ENCODE peak calls at places on chromosomes 5 and 9, in four cellular contexts. Y, D, R and N are unnamed samples.

GRCh38 chr9:129276486-129277260 is 98.6 kb upstream of the IER5L start:
- DNase-seq in Y (peak; percentile 7), D (no peak), R (no peak), N (peak; percentile 10)

GRCh38 chr5:142453801-142454381 is 129.1 kb upstream of the SPRY4 start:
- DNase-seq in Y (no peak), D (no peak), R (no peak), N (no peak)

GRCh38 chr5:820245-820644 is 30.5 kb downstream of the ZDHHC11 start:
- DNase-seq in Y (no peak), D (no peak), R (no peak), N (no peak)

GRCh38 chr5:57037355-57037754 is 85.4 kb upstream of the MIER3 start:
- DNase-seq in Y (no peak), D (no peak), R (no peak), N (peak; percentile 64)

GRCh38 chr5:156715287-156715686 is 134.8 kb upstream of the PPP1R2B start:
- DNase-seq in Y (no peak), D (no peak), R (no peak), N (no peak)

GRCh38 chr5:24816206-24816605 is 171.4 kb upstream of the CDH10 start:
- DNase-seq in Y (no peak), D (no peak), R (no peak), N (no peak)

GRCh38 chr9:123689701-123690428 is 240.1 kb downstream of the DENND1A start:
- DNase-seq in Y (no peak), D (peak; percentile 34), R (no peak), N (no peak)

GRCh38 chr5:60586307-60586901 is 113.6 kb downstream of the DEPDC1B start:
- DNase-seq in Y (no peak), D (no peak), R (no peak), N (no peak)

GRCh38 chr5:179294131-179294780 is 51.0 kb downstream of the ADAMTS2 start:
- DNase-seq in Y (no peak), D (no peak), R (peak; percentile 14), N (no peak)

GRCh38 chr9:87950765-87951488 is 23.4 kb downstream of the CDK20 start:
- DNase-seq in Y (no peak), D (no peak), R (no peak), N (no peak)

GRCh38 chr5:9877473-9877872 is 247.3 kb upstream of the TAS2R1 start:
- DNase-seq in Y (no peak), D (no peak), R (no peak), N (no peak)

GRCh38 chr9:13064060-13064459 is 215.4 kb downstream of the MPDZ start:
- DNase-seq in Y (no peak), D (no peak), R (no peak), N (no peak)

GRCh38 chr9:117073539-117074336 is 341.1 kb downstream of the ASTN2 start:
- DNase-seq in Y (peak; percentile 34), D (no peak), R (no peak), N (no peak)

GRCh38 chr5:138955013-138955660 is 80.0 kb upstream of the LRRTM2 start:
- DNase-seq in Y (peak; percentile 14), D (peak; percentile 58), R (no peak), N (peak; percentile 85)

GRCh38 chr9:111399772-111400563 is 69.9 kb upstream of the OR2K2 start:
- DNase-seq in Y (peak; percentile 14), D (no peak), R (no peak), N (no peak)

GRCh38 chr9:2494571-2494970 is 127.0 kb upstream of the VLDLR start:
- DNase-seq in Y (no peak), D (no peak), R (no peak), N (no peak)

GRCh38 chr9:86557063-86557766 is 203.0 kb upstream of the TUT7 start:
- DNase-seq in Y (no peak), D (no peak), R (peak; percentile 53), N (no peak)

GRCh38 chr9:16335788-16336580 is 534.5 kb downstream of the BNC2 start:
- DNase-seq in Y (peak; percentile 21), D (peak; percentile 79), R (peak; percentile 84), N (peak; percentile 94)

GRCh38 chr5:80978772-80979317 is 18.7 kb downstream of the RASGRF2 start:
- DNase-seq in Y (no peak), D (no peak), R (no peak), N (no peak)

GRCh38 chr5:133970325-133970671 is 1.9 kb upstream of the C5orf15 start:
- DNase-seq in Y (no peak), D (no peak), R (no peak), N (no peak)

GRCh38 chr5:169811680-169812079 is 168.6 kb downstream of the INSYN2B start:
- DNase-seq in Y (no peak), D (no peak), R (no peak), N (no peak)

GRCh38 chr5:108003178-108003577 is 332.4 kb upstream of the EFNA5 start:
- DNase-seq in Y (no peak), D (no peak), R (no peak), N (peak; percentile 7)

GRCh38 chr5:132055808-132056609 is 4.4 kb upstream of the IL3 start:
- DNase-seq in Y (no peak), D (peak; percentile 24), R (no peak), N (peak; percentile 18)

GRCh38 chr5:157463621-157464407 is 3.8 kb downstream of the NIPAL4 start:
- DNase-seq in Y (no peak), D (no peak), R (no peak), N (no peak)

GRCh38 chr5:126918624-126918957 is 111.8 kb downstream of the MARCHF3 start:
- DNase-seq in Y (no peak), D (no peak), R (no peak), N (no peak)

GRCh38 chr9:116605904-116606341 is 81.2 kb upstream of the TRIM32 start:
- DNase-seq in Y (no peak), D (peak; percentile 57), R (peak; percentile 38), N (no peak)

GRCh38 chr5:126023894-126024575 is 399.2 kb upstream of the GRAMD2B start:
- DNase-seq in Y (no peak), D (no peak), R (no peak), N (no peak)

GRCh38 chr5:107381189-107381856 is 289.4 kb downstream of the EFNA5 start:
- DNase-seq in Y (no peak), D (no peak), R (peak; percentile 49), N (no peak)

GRCh38 chr9:108323615-108324014 is 532.2 kb downstream of the ACTL7B start:
- DNase-seq in Y (no peak), D (no peak), R (no peak), N (no peak)

GRCh38 chr5:143889986-143890385 is 78.0 kb downstream of the HMHB1 start:
- DNase-seq in Y (no peak), D (no peak), R (no peak), N (no peak)

GRCh38 chr5:33997331-33997983 is 10.4 kb downstream of the AMACR start:
- DNase-seq in Y (peak; percentile 77), D (peak; percentile 42), R (peak; percentile 63), N (peak; percentile 94)

GRCh38 chr9:33227013-33227398 is 13.0 kb upstream of the SPINK4 start:
- DNase-seq in Y (no peak), D (no peak), R (peak; percentile 35), N (peak; percentile 48)

GRCh38 chr9:33228606-33229005 is 11.4 kb upstream of the SPINK4 start:
- DNase-seq in Y (no peak), D (no peak), R (no peak), N (no peak)

GRCh38 chr9:33227741-33228140 is 12.2 kb upstream of the SPINK4 start:
- DNase-seq in Y (no peak), D (no peak), R (no peak), N (no peak)

GRCh38 chr9:33230756-33231691 is 8.9 kb upstream of the SPINK4 start:
- DNase-seq in Y (no peak), D (no peak), R (no peak), N (no peak)

DNA sequence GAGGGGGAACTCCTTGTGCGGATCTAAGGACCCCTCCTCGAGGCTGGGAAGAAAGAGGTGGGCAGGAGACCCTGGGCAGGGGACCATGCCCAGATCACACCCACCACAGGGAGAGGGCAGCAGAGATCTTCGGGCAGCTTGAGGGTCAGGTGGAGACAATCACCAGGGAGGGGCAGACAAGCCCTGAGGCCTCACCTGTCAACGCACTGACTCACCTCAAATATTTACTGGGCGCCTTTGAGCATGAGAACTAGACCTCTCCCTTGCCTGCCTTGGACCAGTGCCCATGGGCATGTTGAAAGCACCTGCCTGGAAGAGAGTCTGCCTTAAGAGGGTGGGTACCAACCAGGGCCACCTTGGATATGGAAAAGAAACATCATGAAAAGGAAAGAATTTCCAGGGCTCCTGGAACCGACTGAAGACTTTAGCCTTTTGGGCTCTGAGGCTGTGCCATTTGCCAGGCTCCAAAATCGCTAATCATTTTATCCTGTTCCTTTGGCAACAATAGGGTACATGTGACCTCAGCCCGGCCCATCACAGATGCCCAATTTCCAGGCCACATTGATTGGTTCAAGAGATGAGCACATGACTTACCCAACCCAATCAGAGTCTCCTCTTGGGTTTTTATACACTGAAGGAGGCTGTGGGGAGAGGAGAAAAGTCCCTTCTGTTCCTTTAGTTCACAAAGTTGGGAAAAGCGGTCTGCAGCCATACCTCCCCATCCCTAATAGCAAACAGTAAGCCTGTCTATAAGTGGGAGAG is 10.4 kb upstream of the SPINK4 start:
- DNase-seq in Y (peak; percentile 59), D (no peak), R (no peak), N (no peak)
- TF ChIP-seq CTCF in Y (peak; percentile 6), D (no peak), R (peak; percentile 14), N (no peak)

GRCh38 chr5:171369056-171369455 is 18.6 kb upstream of the NPM1 start:
- DNase-seq in Y (no peak), D (no peak), R (no peak), N (no peak)

GRCh38 chr5:171367424-171368370 is 20.0 kb upstream of the NPM1 start:
- DNase-seq in Y (no peak), D (no peak), R (no peak), N (no peak)

GRCh38 chr5:171366645-171367044 is 21.0 kb upstream of the NPM1 start:
- DNase-seq in Y (no peak), D (no peak), R (no peak), N (no peak)

GRCh38 chr5:171371326-171371725 is 16.3 kb upstream of the NPM1 start:
- DNase-seq in Y (no peak), D (no peak), R (no peak), N (no peak)

DNA sequence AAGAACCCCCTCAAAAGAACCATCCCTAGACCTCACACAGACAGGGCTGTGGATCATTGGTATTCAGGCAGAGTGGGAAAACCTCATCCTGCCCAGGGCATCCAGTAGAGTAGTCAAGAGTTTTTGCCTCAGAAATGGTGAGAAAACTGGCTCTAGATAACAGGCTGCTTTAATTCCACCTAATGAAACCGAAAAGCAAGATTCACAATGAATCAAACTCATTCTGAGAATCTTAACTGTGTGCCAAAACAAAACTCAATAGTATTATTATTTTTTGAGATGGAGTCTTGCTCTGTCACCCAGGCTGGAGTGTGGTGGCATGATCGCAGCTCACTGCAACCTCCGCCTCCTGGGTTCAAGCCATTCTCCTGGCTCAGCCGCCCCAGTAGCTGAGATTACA is 17.8 kb upstream of the NPM1 start:
- DNase-seq in Y (no peak), D (no peak), R (no peak), N (no peak)
- H3K27me3 ChIP-seq in Y (no peaks in the 10 kb centered on the region), D (no peaks in the 10 kb centered on the region), R (peaks cover 7% of the 10 kb centered on the region), N (peaks cover 3% of the 10 kb centered on the region)

GRCh38 chr5:67050125-67050524 is 146.5 kb downstream of the CD180 start:
- DNase-seq in Y (no peak), D (no peak), R (no peak), N (no peak)
- H3K4me1 ChIP-seq in Y (peaks cover 19% of the 10 kb centered on the region), D (peaks cover 58% of the 10 kb centered on the region), R (peaks cover 38% of the 10 kb centered on the region), N (peaks cover 11% of the 10 kb centered on the region)

DNA sequence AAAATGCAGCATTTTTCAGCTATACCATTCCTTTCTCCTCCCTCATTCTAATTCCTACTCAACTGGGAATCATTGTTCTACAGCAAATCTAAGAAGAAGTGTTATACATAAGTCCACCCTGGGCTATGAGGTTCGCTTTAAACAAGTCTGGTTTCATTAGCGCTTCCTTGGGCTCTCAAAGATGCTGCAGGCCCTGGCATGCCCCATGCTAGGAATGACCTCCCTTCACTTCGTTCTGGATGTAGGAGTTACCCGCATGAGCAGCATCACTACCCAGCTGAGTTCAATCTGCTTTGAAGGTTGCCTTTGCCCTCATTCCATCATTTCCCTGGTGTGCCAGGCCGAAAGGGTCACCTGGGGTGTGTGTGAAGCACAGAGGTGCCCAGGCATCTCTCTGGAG is 35.4 kb downstream of the F2R start:
- DNase-seq in Y (no peak), D (no peak), R (no peak), N (no peak)
- TF ChIP-seq CTCF in Y (no peak), D (no peak), R (no peak), N (no peak)